ENCODE peak calls at places on chromosomes 16 and 17, in five cellular contexts. One of them, this sample, is unnamed.

GRCh38 chr16:79769320-79770243 is 169.0 kb upstream of the MAF start:
- DNase-seq in MCF 10A: no peak
- DNase-seq in activated CD8-positive, alpha-beta T cell treated with anti-CD3 and anti-CD28 coated beads, Interleukin-2, amount 10 ng/mL, durations not matched to agents 7 days and 5 days: no peak
- DNase-seq in stimulated activated CD4-positive, alpha-beta T cell treated with anti-CD3 and anti-CD28 coated beads, Interleukin-1b, Interleukin-23, amount 100 ng/mL, for 24 hours: no peak
- DNase-seq in activated naive CD4-positive, alpha-beta T cell: no peak
- DNase-seq in this sample: no peak

GRCh38 chr16:31181102-31181830 is 1.3 kb downstream of the FUS start:
- DNase-seq in MCF 10A: peak
- DNase-seq in activated CD8-positive, alpha-beta T cell treated with anti-CD3 and anti-CD28 coated beads, Interleukin-2, amount 10 ng/mL, durations not matched to agents 7 days and 5 days: peak
- DNase-seq in stimulated activated CD4-positive, alpha-beta T cell treated with anti-CD3 and anti-CD28 coated beads, Interleukin-1b, Interleukin-23, amount 100 ng/mL, for 24 hours: no peak
- DNase-seq in activated naive CD4-positive, alpha-beta T cell: no peak
- DNase-seq in this sample: peak

GRCh38 chr16:15650019-15650697 is at the start of gene NDE1:
- DNase-seq in MCF 10A: peak
- DNase-seq in activated CD8-positive, alpha-beta T cell treated with anti-CD3 and anti-CD28 coated beads, Interleukin-2, amount 10 ng/mL, durations not matched to agents 7 days and 5 days: peak
- DNase-seq in stimulated activated CD4-positive, alpha-beta T cell treated with anti-CD3 and anti-CD28 coated beads, Interleukin-1b, Interleukin-23, amount 100 ng/mL, for 24 hours: peak
- DNase-seq in activated naive CD4-positive, alpha-beta T cell: peak
- DNase-seq in this sample: peak

GRCh38 chr17:61492759-61493526 is 40.7 kb downstream of the TBX4 start:
- DNase-seq in MCF 10A: no peak
- DNase-seq in activated CD8-positive, alpha-beta T cell treated with anti-CD3 and anti-CD28 coated beads, Interleukin-2, amount 10 ng/mL, durations not matched to agents 7 days and 5 days: no peak
- DNase-seq in stimulated activated CD4-positive, alpha-beta T cell treated with anti-CD3 and anti-CD28 coated beads, Interleukin-1b, Interleukin-23, amount 100 ng/mL, for 24 hours: no peak
- DNase-seq in activated naive CD4-positive, alpha-beta T cell: no peak
- DNase-seq in this sample: no peak

GRCh38 chr17:50947844-50948514 is 81.8 kb upstream of the TOB1 start:
- DNase-seq in MCF 10A: peak
- DNase-seq in activated CD8-positive, alpha-beta T cell treated with anti-CD3 and anti-CD28 coated beads, Interleukin-2, amount 10 ng/mL, durations not matched to agents 7 days and 5 days: no peak
- DNase-seq in stimulated activated CD4-positive, alpha-beta T cell treated with anti-CD3 and anti-CD28 coated beads, Interleukin-1b, Interleukin-23, amount 100 ng/mL, for 24 hours: no peak
- DNase-seq in activated naive CD4-positive, alpha-beta T cell: no peak
- DNase-seq in this sample: peak

GRCh38 chr17:73203788-73204479 is 11.1 kb downstream of the COG1 start:
- DNase-seq in MCF 10A: no peak
- DNase-seq in activated CD8-positive, alpha-beta T cell treated with anti-CD3 and anti-CD28 coated beads, Interleukin-2, amount 10 ng/mL, durations not matched to agents 7 days and 5 days: peak
- DNase-seq in stimulated activated CD4-positive, alpha-beta T cell treated with anti-CD3 and anti-CD28 coated beads, Interleukin-1b, Interleukin-23, amount 100 ng/mL, for 24 hours: no peak
- DNase-seq in activated naive CD4-positive, alpha-beta T cell: peak
- DNase-seq in this sample: no peak

GRCh38 chr16:67431805-67432476 is 1.0 kb downstream of the HSD11B2 start:
- DNase-seq in MCF 10A: no peak
- DNase-seq in activated CD8-positive, alpha-beta T cell treated with anti-CD3 and anti-CD28 coated beads, Interleukin-2, amount 10 ng/mL, durations not matched to agents 7 days and 5 days: no peak
- DNase-seq in stimulated activated CD4-positive, alpha-beta T cell treated with anti-CD3 and anti-CD28 coated beads, Interleukin-1b, Interleukin-23, amount 100 ng/mL, for 24 hours: no peak
- DNase-seq in activated naive CD4-positive, alpha-beta T cell: no peak
- DNase-seq in this sample: no peak

GRCh38 chr17:50347087-50347893 is 1.4 kb downstream of the XYLT2 start:
- DNase-seq in MCF 10A: no peak
- DNase-seq in activated CD8-positive, alpha-beta T cell treated with anti-CD3 and anti-CD28 coated beads, Interleukin-2, amount 10 ng/mL, durations not matched to agents 7 days and 5 days: no peak
- DNase-seq in stimulated activated CD4-positive, alpha-beta T cell treated with anti-CD3 and anti-CD28 coated beads, Interleukin-1b, Interleukin-23, amount 100 ng/mL, for 24 hours: no peak
- DNase-seq in activated naive CD4-positive, alpha-beta T cell: no peak
- DNase-seq in this sample: no peak

GRCh38 chr16:47258874-47259461 is 115.2 kb upstream of the NETO2 start:
- DNase-seq in MCF 10A: peak
- DNase-seq in activated CD8-positive, alpha-beta T cell treated with anti-CD3 and anti-CD28 coated beads, Interleukin-2, amount 10 ng/mL, durations not matched to agents 7 days and 5 days: peak
- DNase-seq in stimulated activated CD4-positive, alpha-beta T cell treated with anti-CD3 and anti-CD28 coated beads, Interleukin-1b, Interleukin-23, amount 100 ng/mL, for 24 hours: no peak
- DNase-seq in activated naive CD4-positive, alpha-beta T cell: no peak
- DNase-seq in this sample: peak

GRCh38 chr17:82060001-82060380 is 5.6 kb downstream of the DUS1L start:
- DNase-seq in MCF 10A: no peak
- DNase-seq in activated CD8-positive, alpha-beta T cell treated with anti-CD3 and anti-CD28 coated beads, Interleukin-2, amount 10 ng/mL, durations not matched to agents 7 days and 5 days: no peak
- DNase-seq in stimulated activated CD4-positive, alpha-beta T cell treated with anti-CD3 and anti-CD28 coated beads, Interleukin-1b, Interleukin-23, amount 100 ng/mL, for 24 hours: no peak
- DNase-seq in activated naive CD4-positive, alpha-beta T cell: no peak
- DNase-seq in this sample: no peak

GRCh38 chr17:79623786-79624657 is 13.2 kb upstream of the RBFOX3 start:
- DNase-seq in MCF 10A: no peak
- DNase-seq in activated CD8-positive, alpha-beta T cell treated with anti-CD3 and anti-CD28 coated beads, Interleukin-2, amount 10 ng/mL, durations not matched to agents 7 days and 5 days: no peak
- DNase-seq in stimulated activated CD4-positive, alpha-beta T cell treated with anti-CD3 and anti-CD28 coated beads, Interleukin-1b, Interleukin-23, amount 100 ng/mL, for 24 hours: no peak
- DNase-seq in activated naive CD4-positive, alpha-beta T cell: no peak
- DNase-seq in this sample: no peak

GRCh38 chr16:59973966-59974365 is 1239.8 kb upstream of the GOT2 start:
- DNase-seq in MCF 10A: peak
- DNase-seq in activated CD8-positive, alpha-beta T cell treated with anti-CD3 and anti-CD28 coated beads, Interleukin-2, amount 10 ng/mL, durations not matched to agents 7 days and 5 days: no peak
- DNase-seq in stimulated activated CD4-positive, alpha-beta T cell treated with anti-CD3 and anti-CD28 coated beads, Interleukin-1b, Interleukin-23, amount 100 ng/mL, for 24 hours: no peak
- DNase-seq in activated naive CD4-positive, alpha-beta T cell: no peak
- DNase-seq in this sample: peak

GRCh38 chr16:68823401-68823800 is 19.9 kb upstream of the TANGO6 start:
- DNase-seq in MCF 10A: no peak
- DNase-seq in activated CD8-positive, alpha-beta T cell treated with anti-CD3 and anti-CD28 coated beads, Interleukin-2, amount 10 ng/mL, durations not matched to agents 7 days and 5 days: no peak
- DNase-seq in stimulated activated CD4-positive, alpha-beta T cell treated with anti-CD3 and anti-CD28 coated beads, Interleukin-1b, Interleukin-23, amount 100 ng/mL, for 24 hours: no peak
- DNase-seq in activated naive CD4-positive, alpha-beta T cell: no peak
- DNase-seq in this sample: peak

GRCh38 chr16:86048882-86049585 is 150.1 kb downstream of the IRF8 start:
- DNase-seq in MCF 10A: no peak
- DNase-seq in activated CD8-positive, alpha-beta T cell treated with anti-CD3 and anti-CD28 coated beads, Interleukin-2, amount 10 ng/mL, durations not matched to agents 7 days and 5 days: no peak
- DNase-seq in stimulated activated CD4-positive, alpha-beta T cell treated with anti-CD3 and anti-CD28 coated beads, Interleukin-1b, Interleukin-23, amount 100 ng/mL, for 24 hours: no peak
- DNase-seq in activated naive CD4-positive, alpha-beta T cell: no peak
- DNase-seq in this sample: no peak

GRCh38 chr16:76360384-76360783 is 83.2 kb downstream of the CNTNAP4 start:
- DNase-seq in MCF 10A: no peak
- DNase-seq in activated CD8-positive, alpha-beta T cell treated with anti-CD3 and anti-CD28 coated beads, Interleukin-2, amount 10 ng/mL, durations not matched to agents 7 days and 5 days: no peak
- DNase-seq in stimulated activated CD4-positive, alpha-beta T cell treated with anti-CD3 and anti-CD28 coated beads, Interleukin-1b, Interleukin-23, amount 100 ng/mL, for 24 hours: no peak
- DNase-seq in activated naive CD4-positive, alpha-beta T cell: no peak
- DNase-seq in this sample: no peak

GRCh38 chr17:52202572-52202876 is 44.0 kb upstream of the CA10 start:
- DNase-seq in MCF 10A: no peak
- DNase-seq in activated CD8-positive, alpha-beta T cell treated with anti-CD3 and anti-CD28 coated beads, Interleukin-2, amount 10 ng/mL, durations not matched to agents 7 days and 5 days: no peak
- DNase-seq in stimulated activated CD4-positive, alpha-beta T cell treated with anti-CD3 and anti-CD28 coated beads, Interleukin-1b, Interleukin-23, amount 100 ng/mL, for 24 hours: no peak
- DNase-seq in activated naive CD4-positive, alpha-beta T cell: no peak
- DNase-seq in this sample: no peak

GRCh38 chr17:77503293-77503655 is 362.5 kb downstream of the SEC14L1 start:
- DNase-seq in MCF 10A: no peak
- DNase-seq in activated CD8-positive, alpha-beta T cell treated with anti-CD3 and anti-CD28 coated beads, Interleukin-2, amount 10 ng/mL, durations not matched to agents 7 days and 5 days: no peak
- DNase-seq in stimulated activated CD4-positive, alpha-beta T cell treated with anti-CD3 and anti-CD28 coated beads, Interleukin-1b, Interleukin-23, amount 100 ng/mL, for 24 hours: no peak
- DNase-seq in activated naive CD4-positive, alpha-beta T cell: no peak
- DNase-seq in this sample: no peak

GRCh38 chr17:44543905-44544523 is 13.3 kb upstream of the FZD2 start:
- DNase-seq in MCF 10A: no peak
- DNase-seq in activated CD8-positive, alpha-beta T cell treated with anti-CD3 and anti-CD28 coated beads, Interleukin-2, amount 10 ng/mL, durations not matched to agents 7 days and 5 days: no peak
- DNase-seq in stimulated activated CD4-positive, alpha-beta T cell treated with anti-CD3 and anti-CD28 coated beads, Interleukin-1b, Interleukin-23, amount 100 ng/mL, for 24 hours: no peak
- DNase-seq in activated naive CD4-positive, alpha-beta T cell: no peak
- DNase-seq in this sample: no peak

GRCh38 chr16:4767872-4768548 is 1.0 kb upstream of the ZNF500 start:
- DNase-seq in MCF 10A: peak
- DNase-seq in activated CD8-positive, alpha-beta T cell treated with anti-CD3 and anti-CD28 coated beads, Interleukin-2, amount 10 ng/mL, durations not matched to agents 7 days and 5 days: no peak
- DNase-seq in stimulated activated CD4-positive, alpha-beta T cell treated with anti-CD3 and anti-CD28 coated beads, Interleukin-1b, Interleukin-23, amount 100 ng/mL, for 24 hours: no peak
- DNase-seq in activated naive CD4-positive, alpha-beta T cell: no peak
- DNase-seq in this sample: peak

GRCh38 chr16:54936086-54936978 is 5.7 kb downstream of the IRX5 start:
- DNase-seq in MCF 10A: peak
- DNase-seq in activated CD8-positive, alpha-beta T cell treated with anti-CD3 and anti-CD28 coated beads, Interleukin-2, amount 10 ng/mL, durations not matched to agents 7 days and 5 days: no peak
- DNase-seq in stimulated activated CD4-positive, alpha-beta T cell treated with anti-CD3 and anti-CD28 coated beads, Interleukin-1b, Interleukin-23, amount 100 ng/mL, for 24 hours: no peak
- DNase-seq in activated naive CD4-positive, alpha-beta T cell: no peak
- DNase-seq in this sample: peak

GRCh38 chr16:72798212-72798611 is 249.7 kb downstream of the ZFHX3 start:
- DNase-seq in MCF 10A: no peak
- DNase-seq in activated CD8-positive, alpha-beta T cell treated with anti-CD3 and anti-CD28 coated beads, Interleukin-2, amount 10 ng/mL, durations not matched to agents 7 days and 5 days: no peak
- DNase-seq in stimulated activated CD4-positive, alpha-beta T cell treated with anti-CD3 and anti-CD28 coated beads, Interleukin-1b, Interleukin-23, amount 100 ng/mL, for 24 hours: no peak
- DNase-seq in activated naive CD4-positive, alpha-beta T cell: no peak
- DNase-seq in this sample: no peak

GRCh38 chr17:43517161-43517560 is 29.0 kb downstream of the ETV4 start:
- DNase-seq in MCF 10A: no peak
- DNase-seq in activated CD8-positive, alpha-beta T cell treated with anti-CD3 and anti-CD28 coated beads, Interleukin-2, amount 10 ng/mL, durations not matched to agents 7 days and 5 days: no peak
- DNase-seq in stimulated activated CD4-positive, alpha-beta T cell treated with anti-CD3 and anti-CD28 coated beads, Interleukin-1b, Interleukin-23, amount 100 ng/mL, for 24 hours: no peak
- DNase-seq in activated naive CD4-positive, alpha-beta T cell: no peak
- DNase-seq in this sample: no peak

GRCh38 chr17:4507361-4508111 is 8.9 kb downstream of the SPNS2 start:
- DNase-seq in MCF 10A: no peak
- DNase-seq in activated CD8-positive, alpha-beta T cell treated with anti-CD3 and anti-CD28 coated beads, Interleukin-2, amount 10 ng/mL, durations not matched to agents 7 days and 5 days: no peak
- DNase-seq in stimulated activated CD4-positive, alpha-beta T cell treated with anti-CD3 and anti-CD28 coated beads, Interleukin-1b, Interleukin-23, amount 100 ng/mL, for 24 hours: no peak
- DNase-seq in activated naive CD4-positive, alpha-beta T cell: no peak
- DNase-seq in this sample: no peak

GRCh38 chr16:87854907-87855683 is 14.2 kb downstream of the SLC7A5 start:
- DNase-seq in MCF 10A: no peak
- DNase-seq in activated CD8-positive, alpha-beta T cell treated with anti-CD3 and anti-CD28 coated beads, Interleukin-2, amount 10 ng/mL, durations not matched to agents 7 days and 5 days: no peak
- DNase-seq in stimulated activated CD4-positive, alpha-beta T cell treated with anti-CD3 and anti-CD28 coated beads, Interleukin-1b, Interleukin-23, amount 100 ng/mL, for 24 hours: no peak
- DNase-seq in activated naive CD4-positive, alpha-beta T cell: no peak
- DNase-seq in this sample: no peak

GRCh38 chr16:85395913-85396878 is 216.9 kb upstream of the GSE1 start:
- DNase-seq in MCF 10A: peak
- DNase-seq in activated CD8-positive, alpha-beta T cell treated with anti-CD3 and anti-CD28 coated beads, Interleukin-2, amount 10 ng/mL, durations not matched to agents 7 days and 5 days: no peak
- DNase-seq in stimulated activated CD4-positive, alpha-beta T cell treated with anti-CD3 and anti-CD28 coated beads, Interleukin-1b, Interleukin-23, amount 100 ng/mL, for 24 hours: no peak
- DNase-seq in activated naive CD4-positive, alpha-beta T cell: no peak
- DNase-seq in this sample: peak

GRCh38 chr17:49821916-49822315 is 26.0 kb downstream of the TAC4 start:
- DNase-seq in MCF 10A: no peak
- DNase-seq in activated CD8-positive, alpha-beta T cell treated with anti-CD3 and anti-CD28 coated beads, Interleukin-2, amount 10 ng/mL, durations not matched to agents 7 days and 5 days: no peak
- DNase-seq in stimulated activated CD4-positive, alpha-beta T cell treated with anti-CD3 and anti-CD28 coated beads, Interleukin-1b, Interleukin-23, amount 100 ng/mL, for 24 hours: no peak
- DNase-seq in activated naive CD4-positive, alpha-beta T cell: no peak
- DNase-seq in this sample: peak

GRCh38 chr17:78184311-78184710 is 2.5 kb downstream of the TK1 start:
- DNase-seq in MCF 10A: no peak
- DNase-seq in activated CD8-positive, alpha-beta T cell treated with anti-CD3 and anti-CD28 coated beads, Interleukin-2, amount 10 ng/mL, durations not matched to agents 7 days and 5 days: no peak
- DNase-seq in stimulated activated CD4-positive, alpha-beta T cell treated with anti-CD3 and anti-CD28 coated beads, Interleukin-1b, Interleukin-23, amount 100 ng/mL, for 24 hours: no peak
- DNase-seq in activated naive CD4-positive, alpha-beta T cell: no peak
- DNase-seq in this sample: no peak

GRCh38 chr16:55711959-55712876 is 56.4 kb downstream of the SLC6A2 start:
- DNase-seq in MCF 10A: peak
- DNase-seq in activated CD8-positive, alpha-beta T cell treated with anti-CD3 and anti-CD28 coated beads, Interleukin-2, amount 10 ng/mL, durations not matched to agents 7 days and 5 days: peak
- DNase-seq in stimulated activated CD4-positive, alpha-beta T cell treated with anti-CD3 and anti-CD28 coated beads, Interleukin-1b, Interleukin-23, amount 100 ng/mL, for 24 hours: peak
- DNase-seq in activated naive CD4-positive, alpha-beta T cell: peak
- DNase-seq in this sample: peak

GRCh38 chr17:35749560-35750412 is 3.3 kb downstream of the GAS2L2 start:
- DNase-seq in MCF 10A: no peak
- DNase-seq in activated CD8-positive, alpha-beta T cell treated with anti-CD3 and anti-CD28 coated beads, Interleukin-2, amount 10 ng/mL, durations not matched to agents 7 days and 5 days: peak
- DNase-seq in stimulated activated CD4-positive, alpha-beta T cell treated with anti-CD3 and anti-CD28 coated beads, Interleukin-1b, Interleukin-23, amount 100 ng/mL, for 24 hours: no peak
- DNase-seq in activated naive CD4-positive, alpha-beta T cell: no peak
- DNase-seq in this sample: peak

This sample was measured in epithelial cell of esophagus.